ENCODE peak calls at places on chromosomes 11 and 22, in four cellular contexts. H, C, N and X are unnamed samples.
A peak's percentile ranks its signal among the peaks of the same experiment; 100 is the strongest.

GRCh38 chr22:40238425-40239344 is 61.0 kb downstream of the TNRC6B start:
- DNase-seq in H (no peak), C (no peak), N (no peak), X (no peak)

GRCh38 chr11:11148104-11148509 is 204.9 kb downstream of the CSNK2A3 start:
- DNase-seq in H (no peak), C (peak; percentile 66), N (no peak), X (no peak)

GRCh38 chr11:107683807-107684206 is 28.0 kb downstream of the SLN start:
- DNase-seq in H (peak; percentile 24), C (peak; percentile 28), N (peak; percentile 48), X (no peak)

GRCh38 chr22:39185601-39186012 is 33.1 kb upstream of the CBX7 start:
- DNase-seq in H (no peak), C (no peak), N (peak; percentile 44), X (no peak)

GRCh38 chr11:121722431-121723256 is 269.9 kb upstream of the SORL1-AS1 start:
- DNase-seq in H (peak; percentile 82), C (peak; percentile 63), N (no peak), X (no peak)

GRCh38 chr11:134237557-134237922 is 13.1 kb downstream of the VPS26B start:
- DNase-seq in H (no peak), C (no peak), N (no peak), X (no peak)

GRCh38 chr11:40037005-40037404 is 1422.4 kb downstream of the LRRC4C start:
- DNase-seq in H (no peak), C (no peak), N (no peak), X (no peak)

GRCh38 chr11:12259956-12260355 is 117.4 kb upstream of the PARVA start:
- DNase-seq in H (no peak), C (no peak), N (no peak), X (no peak)

GRCh38 chr11:134727204-134727603 is 315.2 kb upstream of the B3GAT1 start:
- DNase-seq in H (no peak), C (no peak), N (peak; percentile 30), X (no peak)

GRCh38 chr22:45804319-45804985 is 132.8 kb downstream of the ATXN10 start:
- DNase-seq in H (no peak), C (no peak), N (no peak), X (no peak)

GRCh38 chr22:38243007-38243775 is 29.6 kb downstream of the TMEM184B start:
- DNase-seq in H (no peak), C (no peak), N (no peak), X (no peak)

GRCh38 chr11:77200869-77201268 is 72.8 kb downstream of the MYO7A start:
- DNase-seq in H (no peak), C (no peak), N (no peak), X (no peak)

GRCh38 chr22:35445933-35446332 is 46.0 kb downstream of the MCM5 start:
- DNase-seq in H (no peak), C (no peak), N (no peak), X (no peak)

GRCh38 chr11:118078972-118079411 is 2.1 kb downstream of the TMPRSS4 start:
- DNase-seq in H (no peak), C (no peak), N (no peak), X (no peak)

GRCh38 chr11:94815705-94816344 is 47.7 kb downstream of the AMOTL1 start:
- DNase-seq in H (no peak), C (no peak), N (no peak), X (no peak)

GRCh38 chr11:68028802-68029475 is 1.5 kb upstream of the NDUFS8 start:
- DNase-seq in H (no peak), C (no peak), N (no peak), X (no peak)

GRCh38 chr11:86570020-86570419 is 102.4 kb downstream of the ME3 start:
- DNase-seq in H (no peak), C (no peak), N (no peak), X (no peak)

GRCh38 chr22:38947321-38948112 is 9.9 kb upstream of the APOBEC3A start:
- DNase-seq in H (no peak), C (no peak), N (no peak), X (no peak)

GRCh38 chr11:118699508-118700220 is 20.2 kb upstream of the TREH start:
- DNase-seq in H (no peak), C (no peak), N (no peak), X (no peak)

GRCh38 chr11:2513441-2513840 is 68.6 kb downstream of the KCNQ1 start:
- DNase-seq in H (peak; percentile 6), C (no peak), N (no peak), X (no peak)

GRCh38 chr22:42074153-42074750 is at the start of gene PHETA2:
- DNase-seq in H (peak; percentile 65), C (peak; percentile 51), N (no peak), X (no peak)

GRCh38 chr22:38572065-38572464 is 2.1 kb upstream of the DMC1 start:
- DNase-seq in H (peak; percentile 30), C (no peak), N (peak; percentile 35), X (peak; percentile 12)

GRCh38 chr11:118290923-118291322 is 13.6 kb upstream of the CD3E start:
- DNase-seq in H (no peak), C (no peak), N (no peak), X (no peak)

GRCh38 chr22:27748355-27749168 is 53.0 kb downstream of the MN1 start:
- DNase-seq in H (no peak), C (peak; percentile 62), N (no peak), X (no peak)

GRCh38 chr11:34356918-34357645 is 728 bp downstream of the ABTB2 start:
- DNase-seq in H (peak; percentile 75), C (peak; percentile 59), N (peak; percentile 16), X (no peak)

GRCh38 chr11:12263141-12263693 is 114.2 kb upstream of the PARVA start:
- DNase-seq in H (peak; percentile 66), C (no peak), N (peak; percentile 44), X (no peak)

GRCh38 chr11:57373146-57373545 is 7.8 kb downstream of the PRG3 start:
- DNase-seq in H (no peak), C (no peak), N (no peak), X (no peak)

GRCh38 chr11:34236572-34236971 is 121.2 kb downstream of the ABTB2 start:
- DNase-seq in H (peak; percentile 47), C (no peak), N (no peak), X (no peak)

GRCh38 chr11:105489431-105489830 is 120.4 kb upstream of the GRIA4 start:
- DNase-seq in H (no peak), C (no peak), N (no peak), X (no peak)

GRCh38 chr11:9568854-9569587 is 4.4 kb upstream of the WEE1 start:
- DNase-seq in H (peak; percentile 44), C (peak; percentile 32), N (no peak), X (no peak)

GRCh38 chr11:66958956-66959274 is 732 bp upstream of the PC start:
- DNase-seq in H (no peak), C (no peak), N (no peak), X (no peak)

GRCh38 chr11:66953431-66953833 is 4.8 kb downstream of the PC start:
- DNase-seq in H (no peak), C (no peak), N (no peak), X (no peak)

GRCh38 chr11:66957971-66958231 is 282 bp downstream of the PC start:
- DNase-seq in H (peak; percentile 89), C (no peak), N (peak; percentile 90), X (no peak)

GRCh38 chr11:66958232-66958955 is at the start of gene PC:
- DNase-seq in H (peak; percentile 99), C (peak; percentile 100), N (peak; percentile 98), X (peak; percentile 67)

GRCh38 chr11:66956689-66957290 is 1.4 kb downstream of the PC start:
- DNase-seq in H (no peak), C (no peak), N (no peak), X (no peak)
- TF ChIP-seq USF1 in H (no peak), C (no peak), N (peak; percentile 24), X (no peak)

GRCh38 chr11:1051356-1052132 is 15.0 kb upstream of the MUC6 start:
- DNase-seq in H (peak; percentile 36), C (no peak), N (no peak), X (no peak)

GRCh38 chr11:1052133-1053011 is 15.9 kb upstream of the MUC6 start:
- DNase-seq in H (peak; percentile 34), C (peak; percentile 10), N (no peak), X (no peak)

GRCh38 chr11:1049911-1050580 is 13.5 kb upstream of the MUC6 start:
- DNase-seq in H (peak; percentile 34), C (peak; percentile 12), N (no peak), X (no peak)

GRCh38 chr11:1049431-1049891 is 12.9 kb upstream of the MUC6 start:
- DNase-seq in H (no peak), C (no peak), N (no peak), X (no peak)

GRCh38 chr11:1050581-1051355 is 14.2 kb upstream of the MUC6 start:
- DNase-seq in H (peak; percentile 95), C (peak; percentile 85), N (peak; percentile 84), X (no peak)
- TF ChIP-seq USF1 in H (no peak), C (no peak), N (no peak), X (no peak)

GRCh38 chr22:28783786-28784671 is 11.5 kb downstream of the CCDC117 start:
- DNase-seq in H (no peak), C (no peak), N (no peak), X (no peak)
- TF ChIP-seq USF1 in H (no peak), C (no peak), N (no peak), X (no peak)

GRCh38 chr11:102626686-102627085 is 1.6 kb upstream of the MMP20 start:
- DNase-seq in H (no peak), C (no peak), N (no peak), X (no peak)
- TF ChIP-seq USF1 in H (no peak), C (no peak), N (no peak), X (no peak)

DNA sequence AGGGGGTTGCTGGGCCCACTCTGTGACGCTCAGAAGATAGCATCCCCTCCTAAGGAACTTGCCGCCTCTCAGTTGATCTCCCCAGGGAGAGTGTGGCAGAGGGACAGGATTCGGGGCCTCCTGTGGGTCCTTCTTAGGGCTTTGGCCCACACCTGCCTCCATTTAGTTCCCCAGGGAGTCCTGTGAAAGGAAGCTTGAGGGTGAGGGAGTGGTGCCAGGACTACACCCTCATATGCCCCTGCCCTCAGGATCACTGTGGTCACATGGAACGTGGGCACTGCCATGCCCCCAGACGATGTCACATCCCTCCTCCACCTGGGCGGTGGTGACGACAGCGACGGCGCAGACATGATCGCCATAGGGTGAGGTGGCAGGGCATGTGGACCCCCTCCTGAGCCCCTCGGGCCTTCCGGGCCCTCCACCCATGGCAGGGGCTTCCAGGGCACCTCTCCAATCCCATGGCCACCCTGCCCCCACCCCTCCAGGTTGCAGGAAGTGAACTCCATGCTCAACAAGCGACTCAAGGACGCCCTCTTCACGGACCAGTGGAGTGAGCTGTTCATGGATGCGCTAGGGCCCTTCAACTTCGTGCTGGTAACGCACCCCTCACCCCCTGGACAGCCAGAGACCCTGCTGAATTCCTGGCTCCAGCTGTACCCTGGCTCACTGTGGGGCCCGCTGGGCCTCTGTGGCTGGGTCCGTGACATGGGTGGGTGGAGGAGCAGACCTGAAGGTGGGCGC is 3.5 kb downstream of the INPP5J start:
- DNase-seq in H (no peak), C (no peak), N (no peak), X (no peak)
- TF ChIP-seq USF1 in H (no peak), C (no peak), N (no peak), X (no peak)

DNA sequence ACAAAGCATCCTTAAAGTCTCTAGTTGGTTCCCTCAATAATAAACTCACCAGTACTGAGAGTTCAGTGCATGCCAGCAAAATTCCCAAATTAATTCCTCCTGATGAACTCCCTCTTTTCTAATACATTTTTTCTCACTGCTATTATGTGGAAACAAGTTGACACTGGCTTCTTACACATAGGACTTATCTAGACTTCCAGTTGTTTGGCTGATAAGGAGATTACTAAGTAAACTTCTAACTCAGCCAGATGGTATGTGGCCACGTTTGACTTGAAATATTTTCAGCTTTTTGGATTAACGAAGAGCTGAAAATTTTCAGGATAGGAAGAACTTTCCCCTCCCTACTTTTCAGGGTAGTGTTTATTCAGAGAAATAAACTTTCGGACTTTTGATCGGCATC is 1154.2 kb upstream of the TENM4 start:
- DNase-seq in H (no peak), C (no peak), N (no peak), X (no peak)
- TF ChIP-seq USF1 in H (no peak), C (no peak), N (no peak), X (no peak)